ENCODE peak calls at places on chromosome 5, in nine cellular contexts. B is upper lobe of left lung, S is transverse colon, Y is K562, C is HCT116, X is breast epithelium, N is GM12878, T is HepG2, U is sigmoid colon. W is an unnamed sample.

GRCh38 chr5:17477553-17478265 is 20.3 kb upstream of the TAF11L2 start:
- DNase-seq in B (no peak), S (no peak), Y (no peak), C (no peak), X (no peak), N (no peak), T (no peak), U (no peak), W (no peak)

GRCh38 chr5:179368016-179368805 is 22.9 kb upstream of the ADAMTS2 start:
- DNase-seq in B (no peak), S (no peak), Y (no peak), C (no peak), X (no peak), N (no peak), T (no peak), U (peak; percentile 49), W (peak; percentile 61)

GRCh38 chr5:67146981-67147380 is 49.6 kb downstream of the CD180 start:
- DNase-seq in B (no peak), S (no peak), Y (no peak), C (no peak), X (no peak), N (no peak), T (no peak), U (no peak), W (no peak)

GRCh38 chr5:150350524-150351344 is 6.8 kb upstream of the TCOF1 start:
- DNase-seq in B (peak; percentile 79), S (peak; percentile 79), Y (peak; percentile 84), C (peak; percentile 76), X (peak; percentile 58), N (peak; percentile 13), T (peak; percentile 91), U (peak; percentile 74), W (peak; percentile 86)

GRCh38 chr5:176596689-176597416 is 13.1 kb downstream of the GPRIN1 start:
- DNase-seq in B (peak; percentile 25), S (peak; percentile 65), Y (no peak), C (no peak), X (no peak), N (no peak), T (no peak), U (no peak), W (peak; percentile 89)

GRCh38 chr5:103262422-103262871 is 3.9 kb downstream of the MACIR start:
- DNase-seq in B (no peak), S (no peak), Y (peak; percentile 55), C (no peak), X (no peak), N (no peak), T (no peak), U (no peak), W (no peak)

GRCh38 chr5:14444988-14445387 is 136.6 kb upstream of the OTULINL start:
- DNase-seq in B (no peak), S (no peak), Y (no peak), C (no peak), X (no peak), N (no peak), T (no peak), U (no peak), W (no peak)

GRCh38 chr5:131396882-131397281 is 133.0 kb downstream of the CDC42SE2 start:
- DNase-seq in B (no peak), S (no peak), Y (no peak), C (no peak), X (no peak), N (no peak), T (no peak), U (no peak), W (no peak)

GRCh38 chr5:153402550-153402949 is 87.9 kb upstream of the GRIA1 start:
- DNase-seq in B (no peak), S (no peak), Y (no peak), C (no peak), X (no peak), N (no peak), T (no peak), U (no peak), W (no peak)

GRCh38 chr5:43602818-43603534 is at the start of gene NNT:
- DNase-seq in B (peak; percentile 89), S (peak; percentile 84), Y (peak; percentile 86), C (no peak), X (peak; percentile 64), N (no peak), T (peak; percentile 61), U (peak; percentile 87), W (peak; percentile 96)
- TF ChIP-seq POLR2AphosphoS5 in B (peak; percentile 9), S (no peak), Y (no peak), C (no peak), X (no peak), N (peak; percentile 59), T (peak; percentile 16), U (peak; percentile 23), W (peak; percentile 81)

DNA sequence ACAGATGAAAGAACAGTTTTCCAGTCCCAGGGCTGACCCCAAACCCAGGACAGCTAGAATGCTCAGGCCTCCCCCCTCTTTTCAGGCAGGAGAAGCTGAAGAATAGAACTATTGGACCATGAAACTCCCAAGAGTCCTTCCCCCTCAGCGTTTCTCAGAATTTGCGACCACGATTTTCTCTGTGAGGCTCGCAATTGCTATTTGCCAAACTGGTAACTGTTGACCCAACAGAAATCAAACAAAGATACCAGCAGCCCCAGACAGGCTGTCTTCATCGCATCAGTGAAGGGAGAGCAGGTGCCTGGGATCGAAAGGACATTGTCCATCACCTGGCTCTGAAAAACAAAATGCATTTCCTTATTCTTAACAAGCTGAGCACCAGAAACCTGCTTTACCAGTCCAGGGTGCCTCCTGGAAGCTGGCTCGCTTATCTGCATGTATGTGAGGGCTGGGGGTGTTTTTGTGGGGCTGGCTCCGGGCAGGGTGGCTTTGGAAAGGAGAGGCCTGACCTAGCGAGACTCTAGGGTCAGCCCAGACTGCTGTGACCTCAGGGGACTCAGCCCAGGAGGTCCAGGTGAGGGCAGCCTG is 24.6 kb downstream of the WWC1 start:
- DNase-seq in B (peak; percentile 85), S (peak; percentile 76), Y (no peak), C (no peak), X (peak; percentile 64), N (no peak), T (peak; percentile 86), U (no peak), W (peak; percentile 64)
- TF ChIP-seq POLR2A in B (no peak), S (no peak), Y (no peak), C (no peak), X (no peak), N (no peak), T (peak; percentile 30), U (no peak), W (no peak)

DNA sequence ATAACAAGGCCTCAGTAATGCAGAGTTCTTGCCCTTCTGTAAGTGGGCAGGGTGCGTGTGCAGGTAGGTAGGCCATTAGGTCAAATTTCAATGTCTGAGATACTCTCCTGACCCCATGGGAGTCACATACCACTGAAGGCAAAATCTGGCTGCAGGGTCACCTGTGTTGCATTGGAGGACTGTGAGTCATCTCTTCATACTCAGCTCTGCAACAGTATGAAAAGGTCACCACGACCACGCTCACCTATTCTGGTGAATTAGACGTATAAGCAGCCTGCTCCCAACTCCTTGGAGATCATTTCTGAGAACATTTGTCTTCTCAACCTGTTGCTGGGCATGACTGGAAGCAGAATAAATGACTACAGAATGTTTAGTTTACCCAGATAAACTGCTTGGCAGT is 599.8 kb downstream of the PDE4D start:
- DNase-seq in B (no peak), S (no peak), Y (no peak), C (no peak), X (no peak), N (no peak), T (no peak), U (no peak), W (no peak)
- TF ChIP-seq POLR2AphosphoS5 in B (no peak), S (no peak), Y (no peak), C (no peak), X (no peak), N (no peak), T (no peak), U (no peak), W (no peak)

GRCh38 chr5:138467711-138468132 is 2.4 kb downstream of the EGR1 start:
- DNase-seq in B (no peak), S (peak; percentile 55), Y (no peak), C (no peak), X (no peak), N (no peak), T (no peak), U (no peak), W (peak; percentile 76)

GRCh38 chr5:138468133-138468965 is 3.1 kb downstream of the EGR1 start:
- DNase-seq in B (no peak), S (no peak), Y (no peak), C (peak; percentile 35), X (no peak), N (no peak), T (no peak), U (no peak), W (no peak)

GRCh38 chr5:138470322-138471285 is 5.3 kb downstream of the EGR1 start:
- DNase-seq in B (no peak), S (peak; percentile 31), Y (no peak), C (peak; percentile 87), X (no peak), N (no peak), T (no peak), U (no peak), W (no peak)

GRCh38 chr5:138468966-138469539 is 3.8 kb downstream of the EGR1 start:
- DNase-seq in B (no peak), S (no peak), Y (no peak), C (peak; percentile 78), X (no peak), N (no peak), T (no peak), U (no peak), W (no peak)

GRCh38 chr5:138469540-138470321 is 4.5 kb downstream of the EGR1 start:
- DNase-seq in B (no peak), S (peak; percentile 65), Y (peak; percentile 44), C (peak; percentile 88), X (no peak), N (no peak), T (no peak), U (peak; percentile 86), W (no peak)
- TF ChIP-seq POLR2A in B (peak; percentile 11), S (peak; percentile 25), Y (peak; percentile 99), C (peak; percentile 93), X (peak; percentile 51), N (peak; percentile 78), T (peak; percentile 85), U (no peak), W (no peak)

DNA sequence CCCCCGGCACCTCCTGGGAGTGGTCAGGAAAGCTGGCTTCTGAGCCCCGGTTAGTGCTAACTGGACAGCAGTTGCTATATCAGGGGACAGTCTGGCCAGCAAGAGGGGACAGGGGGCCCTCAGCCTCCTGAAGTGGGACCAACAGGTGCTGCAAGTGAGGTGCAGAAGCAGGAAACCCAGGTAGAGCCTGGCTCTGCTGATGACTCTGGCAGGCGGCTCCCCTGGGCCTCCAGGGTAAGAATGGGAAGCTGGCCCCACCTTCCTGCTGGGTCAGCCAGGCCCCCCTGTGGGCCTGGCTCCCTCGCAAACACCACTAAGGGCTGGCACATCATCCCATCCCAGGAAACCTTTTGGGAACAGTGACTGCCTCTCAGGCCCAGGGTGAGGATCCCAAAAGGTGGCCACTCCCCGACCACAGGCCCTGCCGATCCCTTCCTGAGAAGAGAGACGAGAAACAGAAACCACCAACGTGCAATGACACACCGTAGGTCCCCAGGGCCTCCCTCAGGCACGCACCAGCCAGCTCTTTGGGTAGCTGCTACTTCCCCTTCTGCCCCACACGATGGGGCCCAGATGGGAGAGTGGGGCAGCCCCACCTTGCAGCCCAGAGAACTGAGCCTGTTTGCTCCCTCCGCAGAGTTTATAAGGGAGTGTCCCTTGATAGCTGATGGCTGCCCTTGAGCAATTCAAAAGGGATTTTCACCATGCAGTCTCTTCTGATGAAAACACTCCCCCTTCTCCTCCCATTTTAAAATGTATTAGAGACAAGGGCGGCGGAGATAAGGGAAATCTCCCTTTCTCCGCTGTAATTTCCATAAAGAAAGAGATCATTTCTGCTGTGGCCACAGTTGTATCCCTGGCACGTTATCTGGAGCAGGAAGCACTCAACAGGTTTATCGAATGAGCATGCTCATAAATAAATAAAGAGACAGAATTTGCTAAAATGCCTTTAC is 76.8 kb downstream of the STK10 start:
- DNase-seq in B (peak; percentile 78), S (peak; percentile 68), Y (peak; percentile 50), C (no peak), X (no peak), N (peak; percentile 93), T (no peak), U (no peak), W (peak; percentile 96)
- TF ChIP-seq POLR2AphosphoS5 in B (peak; percentile 38), S (no peak), Y (no peak), C (no peak), X (no peak), N (peak; percentile 82), T (no peak), U (no peak), W (peak; percentile 87)

W was measured in spleen.